ENCODE peak calls at places on chromosomes 4 and X, in ten cellular contexts. A, H, Z, R, V, B, N, U, K and S are unnamed samples.

GRCh38 chr4:153232768-153233167 is 28.5 kb downstream of the TRIM2 start:
- DNase-seq in H (no peak), K (no peak), U (no peak), B (peak), A (no peak), V (no peak), N (no peak), Z (no peak), R (no peak), S (peak)

GRCh38 chr4:105994061-105994460 is 98.8 kb downstream of the NPNT start:
- DNase-seq in V (no peak), K (no peak), A (no peak), B (no peak), N (no peak), U (no peak), Z (no peak), R (no peak), H (no peak), S (no peak)

GRCh38 chr4:87033902-87034301 is 99.1 kb downstream of the AFF1 start:
- DNase-seq in V (no peak), K (no peak), Z (no peak), A (no peak), N (no peak), U (no peak), H (no peak), B (no peak), R (no peak), S (no peak)

GRCh38 chr4:77777135-77777777 is 41.9 kb downstream of the CNOT6L start:
- DNase-seq in K (no peak), H (peak), R (no peak), B (no peak), N (no peak), V (no peak), Z (no peak), U (no peak), A (no peak), S (no peak)

GRCh38 chr4:84582988-84583870 is at the start of gene CDS1:
- DNase-seq in H (peak), K (no peak), R (peak), V (no peak), A (peak), U (peak), Z (peak), N (no peak), B (no peak), S (no peak)

GRCh38 chr4:76806336-76806735 is 91.6 kb downstream of the SOWAHB start:
- DNase-seq in U (no peak), B (no peak), H (no peak), R (no peak), V (no peak), A (no peak), N (no peak), Z (no peak), K (no peak), S (no peak)

GRCh38 chr4:11367371-11367770 is 61.3 kb downstream of the HS3ST1 start:
- DNase-seq in Z (peak), V (no peak), H (peak), N (no peak), R (no peak), A (peak), U (no peak), K (no peak), B (no peak), S (no peak)

GRCh38 chr4:86036729-86037128 is 323.1 kb downstream of the MAPK10 start:
- DNase-seq in A (no peak), K (no peak), H (peak), R (no peak), Z (no peak), V (no peak), B (no peak), N (no peak), U (no peak), S (no peak)

GRCh38 chrX:104707572-104707971 is 141.6 kb downstream of the IL1RAPL2 start:
- DNase-seq in H (no peak), V (no peak), N (no peak), R (no peak), K (no peak), A (no peak), B (no peak), Z (no peak), U (no peak), S (no peak)

GRCh38 chr4:64538219-64538618 is 129.0 kb upstream of the TECRL start:
- DNase-seq in V (no peak), H (no peak), K (no peak), Z (no peak), R (no peak), B (no peak), A (no peak), U (no peak), N (no peak), S (no peak)

GRCh38 chrX:48897621-48898306 is at the start of the genes PQBP1 and TIMM17B:
- DNase-seq in Z (peak), V (peak), N (peak), A (peak), B (peak), U (peak), R (peak), K (peak), H (peak), S (peak)

GRCh38 chr4:78320353-78320935 is 231.1 kb upstream of the ANXA3 start:
- DNase-seq in V (no peak), K (no peak), H (no peak), R (no peak), B (no peak), N (no peak), U (no peak), A (no peak), Z (no peak), S (no peak)

GRCh38 chr4:71472946-71473345 is 134.1 kb downstream of the SLC4A4 start:
- DNase-seq in K (no peak), A (no peak), N (no peak), R (no peak), H (no peak), U (no peak), V (no peak), B (no peak), Z (no peak), S (peak)

GRCh38 chrX:125132274-125132673 is 187.4 kb upstream of the TEX13C start:
- DNase-seq in H (peak), K (no peak), U (no peak), V (no peak), N (no peak), R (no peak), Z (no peak), A (no peak), B (no peak), S (no peak)

GRCh38 chr4:16039139-16039538 is 44.7 kb downstream of the PROM1 start:
- DNase-seq in Z (no peak), R (no peak), V (no peak), B (no peak), A (no peak), H (no peak), U (no peak), K (no peak), N (no peak), S (no peak)

GRCh38 chr4:6230502-6230785 is 30.1 kb upstream of the JAKMIP1 start:
- DNase-seq in Z (no peak), A (no peak), R (no peak), K (no peak), V (no peak), N (no peak), B (no peak), U (no peak), H (no peak), S (no peak)

GRCh38 chrX:139680356-139680755 is 27.6 kb downstream of the MCF2 start:
- DNase-seq in K (no peak), B (no peak), V (peak), Z (no peak), R (no peak), H (no peak), N (no peak), A (no peak), U (no peak), S (no peak)

GRCh38 chr4:37648084-37648817 is 37.9 kb downstream of the RELL1 start:
- DNase-seq in B (peak), N (peak), R (peak), H (peak), K (no peak), U (no peak), V (peak), A (no peak), Z (no peak), S (peak)

GRCh38 chr4:155612074-155612473 is 54.6 kb upstream of the GUCY1A1 start:
- DNase-seq in N (no peak), V (no peak), U (no peak), H (no peak), B (no peak), K (no peak), A (no peak), R (no peak), Z (no peak), S (no peak)

GRCh38 chr4:10185518-10186227 is 69.1 kb upstream of the WDR1 start:
- DNase-seq in K (no peak), U (no peak), Z (no peak), H (no peak), B (no peak), A (no peak), V (no peak), N (no peak), R (no peak), S (no peak)

GRCh38 chrX:119635179-119635578 is 29.0 kb upstream of the NKRF start:
- DNase-seq in U (no peak), A (no peak), K (no peak), H (no peak), V (no peak), N (no peak), Z (no peak), R (no peak), B (no peak), S (no peak)

GRCh38 chr4:168711197-168712120 is 214.6 kb downstream of the PALLD start:
- DNase-seq in N (peak), U (no peak), A (no peak), Z (no peak), H (no peak), V (no peak), R (no peak), K (no peak), B (no peak), S (no peak)

GRCh38 chrX:88613338-88613737 is 133.7 kb upstream of the CPXCR1 start:
- DNase-seq in V (no peak), N (no peak), A (no peak), H (peak), U (no peak), K (no peak), Z (no peak), B (no peak), R (no peak), S (no peak)

GRCh38 chr4:21780158-21780557 is 168.4 kb downstream of the KCNIP4 start:
- DNase-seq in N (no peak), A (no peak), U (no peak), Z (no peak), R (no peak), H (peak), V (no peak), B (no peak), K (no peak), S (no peak)

GRCh38 chr4:140740906-140741670 is 15.1 kb downstream of the TBC1D9 start:
- DNase-seq in V (no peak), A (no peak), R (no peak), K (no peak), Z (no peak), H (no peak), B (no peak), U (no peak), N (no peak), S (no peak)

GRCh38 chr4:8736083-8736825 is 135.4 kb downstream of the HMX1 start:
- DNase-seq in Z (no peak), A (no peak), K (no peak), N (no peak), B (no peak), U (no peak), R (no peak), H (no peak), V (no peak), S (no peak)

GRCh38 chr4:3657917-3658913 is 108.0 kb upstream of the ADRA2C start:
- DNase-seq in N (no peak), H (no peak), Z (peak), A (no peak), K (no peak), B (no peak), V (no peak), R (no peak), U (no peak), S (no peak)